ENCODE peak calls at places on chromosomes 3 and 15, in five cellular contexts. One of them, this sample, is unnamed.

GRCh38 chr15:32747886-32748285 is 30.1 kb downstream of the GREM1 start:
- DNase-seq in psoas muscle: no peak
- DNase-seq in PC-3: no peak
- DNase-seq in aorta: no peak
- DNase-seq in tibial artery: no peak
- DNase-seq in this sample: peak

GRCh38 chr15:52427804-52428203 is 100.9 kb downstream of the MYO5A start:
- DNase-seq in psoas muscle: peak
- DNase-seq in PC-3: peak
- DNase-seq in aorta: peak
- DNase-seq in tibial artery: peak
- DNase-seq in this sample: no peak

GRCh38 chr3:50316657-50317242 is 5.8 kb downstream of the HYAL2 start:
- DNase-seq in psoas muscle: no peak
- DNase-seq in PC-3: peak
- DNase-seq in aorta: peak
- DNase-seq in tibial artery: no peak
- DNase-seq in this sample: peak

GRCh38 chr15:67833504-67834248 is 6.2 kb downstream of the RNU6-1 start:
- DNase-seq in psoas muscle: peak
- DNase-seq in PC-3: peak
- DNase-seq in aorta: no peak
- DNase-seq in tibial artery: no peak
- DNase-seq in this sample: no peak

GRCh38 chr15:70722266-70723123 is 40.9 kb downstream of the UACA start:
- DNase-seq in psoas muscle: no peak
- DNase-seq in PC-3: peak
- DNase-seq in aorta: no peak
- DNase-seq in tibial artery: no peak
- DNase-seq in this sample: no peak

GRCh38 chr15:64810499-64811326 is 14.7 kb downstream of the PIF1 start:
- DNase-seq in psoas muscle: no peak
- DNase-seq in PC-3: no peak
- DNase-seq in aorta: no peak
- DNase-seq in tibial artery: no peak
- DNase-seq in this sample: no peak

GRCh38 chr15:77021803-77022381 is 27.0 kb downstream of the PSTPIP1 start:
- DNase-seq in psoas muscle: no peak
- DNase-seq in PC-3: peak
- DNase-seq in aorta: no peak
- DNase-seq in tibial artery: no peak
- DNase-seq in this sample: no peak

GRCh38 chr15:69903476-69904295 is 194.0 kb downstream of the TLE3 start:
- DNase-seq in psoas muscle: no peak
- DNase-seq in PC-3: no peak
- DNase-seq in aorta: no peak
- DNase-seq in tibial artery: no peak
- DNase-seq in this sample: no peak

GRCh38 chr3:112688819-112689218 is 47.9 kb upstream of the CCDC80 start:
- DNase-seq in psoas muscle: no peak
- DNase-seq in PC-3: peak
- DNase-seq in aorta: no peak
- DNase-seq in tibial artery: no peak
- DNase-seq in this sample: peak

GRCh38 chr3:175430975-175431374 is 571.8 kb downstream of the NAALADL2 start:
- DNase-seq in psoas muscle: no peak
- DNase-seq in PC-3: no peak
- DNase-seq in aorta: no peak
- DNase-seq in tibial artery: no peak
- DNase-seq in this sample: no peak

GRCh38 chr15:44033894-44034293 is 161.2 kb downstream of the FRMD5 start:
- DNase-seq in psoas muscle: no peak
- DNase-seq in PC-3: peak
- DNase-seq in aorta: peak
- DNase-seq in tibial artery: peak
- DNase-seq in this sample: peak

GRCh38 chr15:63387741-63388468 is 6.3 kb upstream of the CA12 start:
- DNase-seq in psoas muscle: no peak
- DNase-seq in PC-3: no peak
- DNase-seq in aorta: no peak
- DNase-seq in tibial artery: no peak
- DNase-seq in this sample: no peak

GRCh38 chr3:183984749-183985729 is 32.6 kb downstream of the ABCC5 start:
- DNase-seq in psoas muscle: no peak
- DNase-seq in PC-3: no peak
- DNase-seq in aorta: no peak
- DNase-seq in tibial artery: no peak
- DNase-seq in this sample: no peak

DNA sequence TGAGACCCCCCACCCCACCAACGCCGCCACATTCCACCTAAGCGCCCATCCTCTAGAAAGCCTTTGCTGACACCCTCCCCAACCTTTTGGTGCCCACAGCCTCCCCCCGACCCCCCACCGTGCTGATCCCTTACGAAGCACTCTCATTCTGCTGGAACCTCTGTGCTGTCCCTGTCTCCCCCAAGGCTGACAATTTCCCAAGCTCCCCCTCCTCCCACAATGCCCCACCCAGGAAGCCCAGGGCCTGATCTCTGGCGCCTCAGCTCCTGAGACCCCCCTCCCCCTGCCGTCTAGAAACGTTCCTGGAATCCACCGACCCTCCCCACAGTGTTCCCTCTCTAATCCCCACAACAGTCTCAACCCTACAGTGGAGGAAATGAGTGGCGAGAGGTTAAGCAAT is 18.4 kb downstream of the MYL3 start:
- DNase-seq in psoas muscle: no peak
- DNase-seq in PC-3: no peak
- DNase-seq in aorta: no peak
- DNase-seq in tibial artery: no peak
- DNase-seq in this sample: no peak
- H3K27ac ChIP-seq in psoas muscle: peak
- H3K27ac ChIP-seq in PC-3: no peak
- H3K27ac ChIP-seq in aorta: no peak
- H3K27ac ChIP-seq in tibial artery: peak
- H3K27ac ChIP-seq in this sample: no peak

GRCh38 chr3:149592758-149593240 is 65.0 kb downstream of the WWTR1 start:
- DNase-seq in psoas muscle: peak
- DNase-seq in PC-3: no peak
- DNase-seq in aorta: no peak
- DNase-seq in tibial artery: no peak
- DNase-seq in this sample: no peak
- H3K27ac ChIP-seq in psoas muscle: peak
- H3K27ac ChIP-seq in PC-3: no peak
- H3K27ac ChIP-seq in aorta: peak
- H3K27ac ChIP-seq in tibial artery: peak
- H3K27ac ChIP-seq in this sample: no peak

DNA sequence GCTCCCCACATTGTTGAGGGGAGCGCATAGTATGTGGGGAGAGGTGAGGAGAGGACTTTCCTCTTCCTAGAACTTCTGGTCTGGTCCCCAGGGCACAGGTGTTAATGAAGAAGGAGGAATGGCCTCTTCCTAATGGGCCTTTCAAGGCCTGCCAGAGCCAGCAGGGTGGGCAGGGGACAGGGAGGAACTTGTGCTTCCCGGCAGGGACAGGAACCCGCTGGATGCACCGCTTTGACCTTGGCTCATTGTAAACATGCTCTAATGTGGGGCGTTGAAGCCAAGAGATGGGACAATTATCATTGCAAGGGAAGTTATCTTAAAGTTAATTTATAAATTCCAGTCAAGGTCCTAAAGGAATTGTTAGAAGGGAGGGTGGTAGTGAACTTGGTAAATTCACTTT is 21.0 kb upstream of the CHRNB4 start:
- DNase-seq in psoas muscle: no peak
- DNase-seq in PC-3: no peak
- DNase-seq in aorta: no peak
- DNase-seq in tibial artery: no peak
- DNase-seq in this sample: no peak
- H3K27ac ChIP-seq in psoas muscle: no peak
- H3K27ac ChIP-seq in PC-3: no peak
- H3K27ac ChIP-seq in aorta: no peak
- H3K27ac ChIP-seq in tibial artery: no peak
- H3K27ac ChIP-seq in this sample: no peak

GRCh38 chr3:155995525-155996370 is 124.6 kb upstream of the KCNAB1 start:
- DNase-seq in psoas muscle: no peak
- DNase-seq in PC-3: peak
- DNase-seq in aorta: no peak
- DNase-seq in tibial artery: no peak
- DNase-seq in this sample: peak
- H3K27ac ChIP-seq in psoas muscle: no peak
- H3K27ac ChIP-seq in PC-3: no peak
- H3K27ac ChIP-seq in aorta: no peak
- H3K27ac ChIP-seq in tibial artery: no peak
- H3K27ac ChIP-seq in this sample: no peak